ENCODE peak calls at places on chromosome X, in ten cellular contexts. Y, P, D, F, K, A, B, C, W and U are unnamed samples.

GRCh38 chrX:107825698-107826285 is at the start of gene MID2:
- DNase-seq in Y (no peak), P (peak; percentile 28), D (no peak), F (peak; percentile 66), K (peak; percentile 52), A (peak; percentile 25), B (peak; percentile 4), C (peak; percentile 53), W (no peak), U (no peak)

GRCh38 chrX:6968231-6968630 is 179.3 kb upstream of the STS start:
- DNase-seq in Y (peak; percentile 21), P (no peak), D (no peak), F (no peak), K (no peak), A (no peak), B (no peak), C (peak; percentile 40), W (no peak), U (no peak)

GRCh38 chrX:26352891-26353430 is 137.0 kb downstream of the MAGEB5 start:
- DNase-seq in Y (no peak), P (no peak), D (no peak), F (no peak), K (no peak), A (no peak), B (no peak), C (no peak), W (no peak), U (no peak)

GRCh38 chrX:111376897-111377601 is 34.9 kb downstream of the DCX start:
- DNase-seq in Y (no peak), P (no peak), D (no peak), F (no peak), K (no peak), A (no peak), B (no peak), C (no peak), W (no peak), U (no peak)

GRCh38 chrX:73944582-73944947 is 359.4 kb upstream of the ZCCHC13 start:
- DNase-seq in Y (no peak), P (no peak), D (no peak), F (no peak), K (no peak), A (no peak), B (no peak), C (no peak), W (no peak), U (no peak)

GRCh38 chrX:45850197-45850774 is 649.6 kb upstream of the DIPK2B start:
- DNase-seq in Y (no peak), P (no peak), D (no peak), F (no peak), K (peak; percentile 20), A (peak; percentile 2), B (no peak), C (peak; percentile 58), W (no peak), U (peak; percentile 10)

GRCh38 chrX:12814434-12814833 is 23.2 kb downstream of the PRPS2 start:
- DNase-seq in Y (peak; percentile 57), P (peak; percentile 37), D (peak; percentile 7), F (no peak), K (peak; percentile 27), A (no peak), B (peak; percentile 21), C (peak; percentile 69), W (peak; percentile 22), U (no peak)

GRCh38 chrX:39519213-39519544 is 578.6 kb downstream of the BCOR start:
- DNase-seq in Y (no peak), P (no peak), D (no peak), F (peak; percentile 32), K (no peak), A (no peak), B (no peak), C (peak; percentile 65), W (peak; percentile 9), U (no peak)

GRCh38 chrX:1593286-1594271 is 2.2 kb downstream of the AKAP17A start:
- DNase-seq in Y (no peak), P (no peak), D (no peak), F (no peak), K (no peak), A (no peak), B (no peak), C (no peak), W (no peak), U (no peak)

GRCh38 chrX:115957862-115958490 is 212.6 kb upstream of the AGTR2 start:
- DNase-seq in Y (no peak), P (no peak), D (no peak), F (no peak), K (no peak), A (no peak), B (no peak), C (no peak), W (no peak), U (no peak)

GRCh38 chrX:20974326-20974725 is 399.9 kb upstream of the CNKSR2 start:
- DNase-seq in Y (no peak), P (no peak), D (no peak), F (no peak), K (no peak), A (no peak), B (no peak), C (peak; percentile 5), W (no peak), U (no peak)

GRCh38 chrX:52363247-52363883 is 5.5 kb upstream of the XAGE2 start:
- DNase-seq in Y (peak; percentile 12), P (no peak), D (no peak), F (no peak), K (no peak), A (no peak), B (no peak), C (no peak), W (no peak), U (no peak)